ENCODE peak calls at places on chromosomes 7 and 10, in five cellular contexts. J, X, R, O and U are unnamed samples.

GRCh38 chr10:12950583-12951128 is 50.9 kb downstream of the CCDC3 start:
- DNase-seq in J (no peak), X (no peak), R (no peak), O (no peak), U (no peak)

GRCh38 chr10:24554036-24554435 is 169.7 kb downstream of the ARHGAP21 start:
- DNase-seq in J (no peak), X (no peak), R (no peak), O (no peak), U (no peak)

GRCh38 chr10:70804424-70804814 is 11.3 kb upstream of the SGPL1 start:
- DNase-seq in J (no peak), X (no peak), R (no peak), O (peak), U (no peak)

GRCh38 chr7:116161733-116162132 is 48.6 kb upstream of the TES start:
- DNase-seq in J (no peak), X (no peak), R (no peak), O (no peak), U (no peak)

GRCh38 chr7:97845622-97846203 is 26.5 kb downstream of the ASNS start:
- DNase-seq in J (no peak), X (no peak), R (no peak), O (no peak), U (no peak)

GRCh38 chr10:86708068-86708782 is 39.9 kb downstream of the LDB3 start:
- DNase-seq in J (no peak), X (no peak), R (no peak), O (no peak), U (no peak)

GRCh38 chr7:103009466-103010219 is 65.0 kb downstream of the FBXL13 start:
- DNase-seq in J (no peak), X (no peak), R (no peak), O (peak), U (no peak)

GRCh38 chr10:74502963-74503608 is 323.3 kb upstream of the KAT6B start:
- DNase-seq in J (no peak), X (no peak), R (no peak), O (no peak), U (no peak)

GRCh38 chr7:39650676-39651075 is 27.3 kb downstream of the RALA start:
- DNase-seq in J (no peak), X (no peak), R (no peak), O (no peak), U (no peak)

GRCh38 chr7:48938539-48938938 is 14.2 kb downstream of the CDC14C start:
- DNase-seq in J (no peak), X (no peak), R (no peak), O (no peak), U (no peak)

GRCh38 chr7:149625947-149626392 is 128.4 kb upstream of the ZNF746 start:
- DNase-seq in J (no peak), X (no peak), R (no peak), O (no peak), U (no peak)